ENCODE peak calls at places on chromosomes 16 and 17, in seven cellular contexts. One of them, this sample, is unnamed.
A peak's percentile ranks its signal among the peaks of the same experiment; 100 is the strongest.

GRCh38 chr16:72162105-72162680 is 9.8 kb downstream of the PMFBP1 start:
- DNase-seq in mesenchymal stem cell: peak; percentile 3
- DNase-seq in body of pancreas: no peak
- DNase-seq in OCI-LY7: no peak
- DNase-seq in upper lobe of left lung: no peak
- DNase-seq in naive thymus-derived CD4-positive, alpha-beta T cell: no peak
- DNase-seq in tibial artery: no peak
- DNase-seq in this sample: no peak

GRCh38 chr16:28912558-28912957 is 12.5 kb downstream of the RABEP2 start:
- DNase-seq in upper lobe of left lung: no peak
- DNase-seq in OCI-LY7: no peak
- DNase-seq in body of pancreas: no peak
- DNase-seq in naive thymus-derived CD4-positive, alpha-beta T cell: no peak
- DNase-seq in tibial artery: no peak
- DNase-seq in mesenchymal stem cell: no peak
- DNase-seq in this sample: no peak

GRCh38 chr17:77320046-77320445 is 179.3 kb downstream of the SEC14L1 start:
- DNase-seq in OCI-LY7: no peak
- DNase-seq in mesenchymal stem cell: peak; percentile 81
- DNase-seq in body of pancreas: no peak
- DNase-seq in naive thymus-derived CD4-positive, alpha-beta T cell: no peak
- DNase-seq in tibial artery: peak; percentile 63
- DNase-seq in upper lobe of left lung: peak; percentile 82
- DNase-seq in this sample: no peak

GRCh38 chr17:43940630-43941029 is 1.6 kb downstream of the PPY start:
- DNase-seq in tibial artery: no peak
- DNase-seq in mesenchymal stem cell: peak; percentile 60
- DNase-seq in body of pancreas: no peak
- DNase-seq in OCI-LY7: peak; percentile 44
- DNase-seq in upper lobe of left lung: no peak
- DNase-seq in naive thymus-derived CD4-positive, alpha-beta T cell: no peak
- DNase-seq in this sample: no peak

GRCh38 chr17:72034000-72034399 is 86.8 kb upstream of the SOX9 start:
- DNase-seq in upper lobe of left lung: no peak
- DNase-seq in OCI-LY7: peak; percentile 60
- DNase-seq in mesenchymal stem cell: no peak
- DNase-seq in body of pancreas: no peak
- DNase-seq in naive thymus-derived CD4-positive, alpha-beta T cell: no peak
- DNase-seq in tibial artery: no peak
- DNase-seq in this sample: no peak

GRCh38 chr17:37743612-37743874 is 1.3 kb downstream of the HNF1B start:
- DNase-seq in body of pancreas: peak; percentile 72
- DNase-seq in tibial artery: no peak
- DNase-seq in OCI-LY7: no peak
- DNase-seq in upper lobe of left lung: peak; percentile 79
- DNase-seq in naive thymus-derived CD4-positive, alpha-beta T cell: no peak
- DNase-seq in mesenchymal stem cell: no peak
- DNase-seq in this sample: no peak

GRCh38 chr17:14926526-14927122 is 338.5 kb downstream of the PMP22 start:
- DNase-seq in mesenchymal stem cell: peak; percentile 74
- DNase-seq in tibial artery: peak; percentile 40
- DNase-seq in naive thymus-derived CD4-positive, alpha-beta T cell: peak; percentile 11
- DNase-seq in OCI-LY7: peak; percentile 81
- DNase-seq in body of pancreas: peak; percentile 75
- DNase-seq in upper lobe of left lung: no peak
- DNase-seq in this sample: peak; percentile 58

GRCh38 chr17:8745586-8746500 is 1.2 kb upstream of the CCDC42 start:
- DNase-seq in upper lobe of left lung: peak; percentile 96
- DNase-seq in body of pancreas: peak; percentile 51
- DNase-seq in naive thymus-derived CD4-positive, alpha-beta T cell: peak; percentile 81
- DNase-seq in mesenchymal stem cell: peak; percentile 48
- DNase-seq in OCI-LY7: peak; percentile 57
- DNase-seq in tibial artery: peak; percentile 63
- DNase-seq in this sample: peak; percentile 70

GRCh38 chr16:84449156-84450140 is 55.0 kb downstream of the MEAK7 start:
- DNase-seq in OCI-LY7: no peak
- DNase-seq in tibial artery: no peak
- DNase-seq in mesenchymal stem cell: no peak
- DNase-seq in naive thymus-derived CD4-positive, alpha-beta T cell: no peak
- DNase-seq in body of pancreas: peak; percentile 26
- DNase-seq in upper lobe of left lung: peak; percentile 72
- DNase-seq in this sample: no peak

GRCh38 chr17:74528491-74529199 is 2.6 kb downstream of the CD300LB start:
- DNase-seq in body of pancreas: peak; percentile 81
- DNase-seq in mesenchymal stem cell: no peak
- DNase-seq in upper lobe of left lung: no peak
- DNase-seq in naive thymus-derived CD4-positive, alpha-beta T cell: no peak
- DNase-seq in OCI-LY7: peak; percentile 55
- DNase-seq in tibial artery: peak; percentile 60
- DNase-seq in this sample: no peak

GRCh38 chr17:41594363-41594915 is 7.7 kb upstream of the KRT14 start:
- DNase-seq in OCI-LY7: no peak
- DNase-seq in tibial artery: no peak
- DNase-seq in body of pancreas: no peak
- DNase-seq in mesenchymal stem cell: no peak
- DNase-seq in naive thymus-derived CD4-positive, alpha-beta T cell: no peak
- DNase-seq in upper lobe of left lung: no peak
- DNase-seq in this sample: no peak

GRCh38 chr17:83081561-83082201 is 2.3 kb downstream of the METRNL start:
- DNase-seq in naive thymus-derived CD4-positive, alpha-beta T cell: no peak
- DNase-seq in upper lobe of left lung: no peak
- DNase-seq in tibial artery: peak; percentile 75
- DNase-seq in mesenchymal stem cell: no peak
- DNase-seq in body of pancreas: peak; percentile 65
- DNase-seq in OCI-LY7: no peak
- DNase-seq in this sample: peak; percentile 77

GRCh38 chr17:50532452-50533024 is at the start of gene EPN3:
- DNase-seq in naive thymus-derived CD4-positive, alpha-beta T cell: no peak
- DNase-seq in OCI-LY7: no peak
- DNase-seq in body of pancreas: peak; percentile 86
- DNase-seq in tibial artery: no peak
- DNase-seq in mesenchymal stem cell: no peak
- DNase-seq in upper lobe of left lung: peak; percentile 68
- DNase-seq in this sample: no peak

GRCh38 chr16:67917852-67918236 is 13.8 kb downstream of the CTRL start:
- DNase-seq in naive thymus-derived CD4-positive, alpha-beta T cell: no peak
- DNase-seq in upper lobe of left lung: no peak
- DNase-seq in mesenchymal stem cell: peak; percentile 93
- DNase-seq in body of pancreas: no peak
- DNase-seq in OCI-LY7: no peak
- DNase-seq in tibial artery: no peak
- DNase-seq in this sample: no peak

GRCh38 chr17:19720210-19720475 is 3.8 kb upstream of the SLC47A2 start:
- DNase-seq in upper lobe of left lung: no peak
- DNase-seq in tibial artery: no peak
- DNase-seq in OCI-LY7: no peak
- DNase-seq in naive thymus-derived CD4-positive, alpha-beta T cell: no peak
- DNase-seq in mesenchymal stem cell: no peak
- DNase-seq in body of pancreas: no peak
- DNase-seq in this sample: no peak

GRCh38 chr16:57863434-57864160 is 61.3 kb upstream of the KIFC3 start:
- DNase-seq in mesenchymal stem cell: peak; percentile 79
- DNase-seq in tibial artery: peak; percentile 65
- DNase-seq in OCI-LY7: no peak
- DNase-seq in naive thymus-derived CD4-positive, alpha-beta T cell: no peak
- DNase-seq in upper lobe of left lung: no peak
- DNase-seq in body of pancreas: peak; percentile 85
- DNase-seq in this sample: no peak

GRCh38 chr16:46638947-46639925 is 18.1 kb upstream of the SHCBP1 start:
- DNase-seq in tibial artery: no peak
- DNase-seq in upper lobe of left lung: no peak
- DNase-seq in OCI-LY7: no peak
- DNase-seq in mesenchymal stem cell: peak; percentile 22
- DNase-seq in body of pancreas: no peak
- DNase-seq in naive thymus-derived CD4-positive, alpha-beta T cell: no peak
- DNase-seq in this sample: no peak

GRCh38 chr17:3418222-3418621 is 7.1 kb downstream of the OR3A3 start:
- DNase-seq in mesenchymal stem cell: no peak
- DNase-seq in OCI-LY7: no peak
- DNase-seq in tibial artery: no peak
- DNase-seq in naive thymus-derived CD4-positive, alpha-beta T cell: no peak
- DNase-seq in upper lobe of left lung: no peak
- DNase-seq in body of pancreas: no peak
- DNase-seq in this sample: no peak

GRCh38 chr17:15462962-15463361 is 4.5 kb downstream of the CDRT4 start:
- DNase-seq in tibial artery: peak; percentile 26
- DNase-seq in body of pancreas: no peak
- DNase-seq in mesenchymal stem cell: no peak
- DNase-seq in upper lobe of left lung: no peak
- DNase-seq in naive thymus-derived CD4-positive, alpha-beta T cell: no peak
- DNase-seq in OCI-LY7: no peak
- DNase-seq in this sample: no peak

GRCh38 chr17:75738218-75738802 is 17.1 kb downstream of the ITGB4 start:
- DNase-seq in naive thymus-derived CD4-positive, alpha-beta T cell: no peak
- DNase-seq in body of pancreas: peak; percentile 53
- DNase-seq in mesenchymal stem cell: no peak
- DNase-seq in upper lobe of left lung: no peak
- DNase-seq in tibial artery: no peak
- DNase-seq in OCI-LY7: peak; percentile 80
- DNase-seq in this sample: no peak

GRCh38 chr17:59165933-59166342 is 10.4 kb downstream of the PRR11 start:
- DNase-seq in OCI-LY7: peak; percentile 55
- DNase-seq in upper lobe of left lung: no peak
- DNase-seq in tibial artery: no peak
- DNase-seq in naive thymus-derived CD4-positive, alpha-beta T cell: no peak
- DNase-seq in body of pancreas: peak; percentile 5
- DNase-seq in mesenchymal stem cell: peak; percentile 70
- DNase-seq in this sample: peak; percentile 11

GRCh38 chr16:11412965-11413887 is 68.0 kb downstream of the RMI2 start:
- DNase-seq in tibial artery: no peak
- DNase-seq in OCI-LY7: no peak
- DNase-seq in naive thymus-derived CD4-positive, alpha-beta T cell: no peak
- DNase-seq in upper lobe of left lung: no peak
- DNase-seq in mesenchymal stem cell: no peak
- DNase-seq in body of pancreas: no peak
- DNase-seq in this sample: no peak

GRCh38 chr17:33012522-33013033 is 20.9 kb downstream of the SPACA3 start:
- DNase-seq in naive thymus-derived CD4-positive, alpha-beta T cell: no peak
- DNase-seq in body of pancreas: no peak
- DNase-seq in OCI-LY7: no peak
- DNase-seq in upper lobe of left lung: no peak
- DNase-seq in mesenchymal stem cell: peak; percentile 95
- DNase-seq in tibial artery: no peak
- DNase-seq in this sample: no peak

GRCh38 chr16:14322186-14322585 is 251.1 kb downstream of the MRTFB start:
- DNase-seq in body of pancreas: no peak
- DNase-seq in mesenchymal stem cell: no peak
- DNase-seq in tibial artery: no peak
- DNase-seq in upper lobe of left lung: no peak
- DNase-seq in OCI-LY7: no peak
- DNase-seq in naive thymus-derived CD4-positive, alpha-beta T cell: no peak
- DNase-seq in this sample: no peak

GRCh38 chr17:73151888-73152633 is 12.7 kb upstream of the SSTR2 start:
- DNase-seq in tibial artery: no peak
- DNase-seq in naive thymus-derived CD4-positive, alpha-beta T cell: no peak
- DNase-seq in upper lobe of left lung: no peak
- DNase-seq in mesenchymal stem cell: no peak
- DNase-seq in OCI-LY7: no peak
- DNase-seq in body of pancreas: no peak
- DNase-seq in this sample: no peak
- H3K4me1 ChIP-seq in tibial artery: no peaks in the 10 kb centered on the region
- H3K4me1 ChIP-seq in naive thymus-derived CD4-positive, alpha-beta T cell: no peaks in the 10 kb centered on the region
- H3K4me1 ChIP-seq in upper lobe of left lung: no peaks in the 10 kb centered on the region
- H3K4me1 ChIP-seq in mesenchymal stem cell: peaks cover 8% of the 10 kb centered on the region
- H3K4me1 ChIP-seq in OCI-LY7: peaks cover 23% of the 10 kb centered on the region
- H3K4me1 ChIP-seq in body of pancreas: peaks cover 20% of the 10 kb centered on the region
- H3K4me1 ChIP-seq in this sample: no peaks in the 10 kb centered on the region

GRCh38 chr16:49755291-49755611 is 100.7 kb downstream of the ZNF423 start:
- DNase-seq in upper lobe of left lung: no peak
- DNase-seq in mesenchymal stem cell: peak; percentile 42
- DNase-seq in naive thymus-derived CD4-positive, alpha-beta T cell: no peak
- DNase-seq in body of pancreas: no peak
- DNase-seq in OCI-LY7: no peak
- DNase-seq in tibial artery: no peak
- DNase-seq in this sample: no peak
- H3K4me3 ChIP-seq in upper lobe of left lung: peak overlapping the region; percentile 18
- H3K4me3 ChIP-seq in mesenchymal stem cell: peak overlapping the region; percentile 32
- H3K4me3 ChIP-seq in naive thymus-derived CD4-positive, alpha-beta T cell: no peak overlapping the region
- H3K4me3 ChIP-seq in body of pancreas: no peak overlapping the region
- H3K4me3 ChIP-seq in OCI-LY7: no peak overlapping the region
- H3K4me3 ChIP-seq in tibial artery: peak overlapping the region; percentile 26
- H3K4me3 ChIP-seq in this sample: no peak overlapping the region

GRCh38 chr17:1091190-1091534 is 88.6 kb downstream of the ABR start:
- DNase-seq in naive thymus-derived CD4-positive, alpha-beta T cell: no peak
- DNase-seq in tibial artery: no peak
- DNase-seq in body of pancreas: no peak
- DNase-seq in upper lobe of left lung: no peak
- DNase-seq in OCI-LY7: no peak
- DNase-seq in mesenchymal stem cell: no peak
- DNase-seq in this sample: no peak

GRCh38 chr17:1089915-1090314 is 89.9 kb downstream of the ABR start:
- DNase-seq in OCI-LY7: no peak
- DNase-seq in tibial artery: peak; percentile 49
- DNase-seq in mesenchymal stem cell: no peak
- DNase-seq in upper lobe of left lung: no peak
- DNase-seq in naive thymus-derived CD4-positive, alpha-beta T cell: no peak
- DNase-seq in body of pancreas: peak; percentile 47
- DNase-seq in this sample: no peak

GRCh38 chr17:1094591-1094990 is 85.2 kb downstream of the ABR start:
- DNase-seq in body of pancreas: no peak
- DNase-seq in upper lobe of left lung: no peak
- DNase-seq in mesenchymal stem cell: no peak
- DNase-seq in tibial artery: no peak
- DNase-seq in OCI-LY7: no peak
- DNase-seq in naive thymus-derived CD4-positive, alpha-beta T cell: no peak
- DNase-seq in this sample: no peak

GRCh38 chr17:1090454-1091189 is 89.2 kb downstream of the ABR start:
- DNase-seq in naive thymus-derived CD4-positive, alpha-beta T cell: no peak
- DNase-seq in body of pancreas: no peak
- DNase-seq in upper lobe of left lung: no peak
- DNase-seq in OCI-LY7: no peak
- DNase-seq in mesenchymal stem cell: no peak
- DNase-seq in tibial artery: no peak
- DNase-seq in this sample: no peak

GRCh38 chr17:1091885-1092284 is 87.9 kb downstream of the ABR start:
- DNase-seq in mesenchymal stem cell: no peak
- DNase-seq in OCI-LY7: no peak
- DNase-seq in tibial artery: no peak
- DNase-seq in body of pancreas: no peak
- DNase-seq in naive thymus-derived CD4-positive, alpha-beta T cell: no peak
- DNase-seq in upper lobe of left lung: no peak
- DNase-seq in this sample: no peak
- H3K27ac ChIP-seq in mesenchymal stem cell: no peak overlapping the region
- H3K27ac ChIP-seq in OCI-LY7: no peak overlapping the region
- H3K27ac ChIP-seq in tibial artery: no peak overlapping the region
- H3K27ac ChIP-seq in body of pancreas: no peak overlapping the region
- H3K27ac ChIP-seq in naive thymus-derived CD4-positive, alpha-beta T cell: no peak overlapping the region
- H3K27ac ChIP-seq in upper lobe of left lung: peak overlapping the region; percentile 85
- H3K27ac ChIP-seq in this sample: no peak overlapping the region

DNA sequence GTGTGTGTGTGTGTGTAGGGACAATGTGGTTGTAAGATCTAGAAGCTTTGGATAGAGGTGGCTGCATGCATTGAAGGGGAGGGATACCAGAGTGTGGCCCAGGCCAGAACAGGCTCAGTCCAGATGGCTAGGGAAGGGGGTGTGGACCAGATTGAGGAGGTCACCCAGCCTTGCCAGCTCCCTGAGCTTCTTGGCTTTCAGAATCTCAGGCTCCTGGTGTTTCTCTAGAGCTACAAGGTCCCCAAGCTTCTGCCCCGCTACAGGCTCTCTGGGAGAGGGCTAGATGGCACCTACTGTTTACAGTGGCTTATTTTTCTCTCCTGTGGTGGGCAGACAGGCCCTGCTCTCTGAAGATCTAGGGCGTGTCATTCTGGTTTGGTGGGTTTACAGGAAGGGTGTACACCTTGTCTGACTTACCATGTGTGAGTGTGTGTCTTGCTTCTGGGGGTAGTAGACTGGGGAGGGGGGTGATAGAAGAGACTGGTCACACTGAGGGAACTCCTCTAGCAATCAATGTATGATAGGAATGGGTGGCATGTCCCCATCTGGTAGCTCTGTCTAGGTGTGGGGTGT is 1.0 kb downstream of the RARA start:
- DNase-seq in tibial artery: no peak
- DNase-seq in OCI-LY7: no peak
- DNase-seq in body of pancreas: no peak
- DNase-seq in mesenchymal stem cell: no peak
- DNase-seq in upper lobe of left lung: no peak
- DNase-seq in naive thymus-derived CD4-positive, alpha-beta T cell: no peak
- DNase-seq in this sample: no peak
- H3K4me1 ChIP-seq in tibial artery: peaks cover 86% of the 10 kb centered on the region
- H3K4me1 ChIP-seq in OCI-LY7: peaks cover 33% of the 10 kb centered on the region
- H3K4me1 ChIP-seq in body of pancreas: peaks cover 61% of the 10 kb centered on the region
- H3K4me1 ChIP-seq in mesenchymal stem cell: peaks cover 70% of the 10 kb centered on the region
- H3K4me1 ChIP-seq in upper lobe of left lung: peaks cover 90% of the 10 kb centered on the region
- H3K4me1 ChIP-seq in naive thymus-derived CD4-positive, alpha-beta T cell: peaks cover 36% of the 10 kb centered on the region
- H3K4me1 ChIP-seq in this sample: peaks cover 67% of the 10 kb centered on the region

This sample was measured in CD8-positive, alpha-beta memory T cell.